ENCODE peak calls at places on chromosome 17, in nine cellular contexts. S is H54, E is A549, F is right lobe of liver, H is esophagus squamous epithelium, J is body of pancreas, K is heart left ventricle, Z is transverse colon, B is tibial nerve. M is an unnamed sample.

GRCh38 chr17:74610108-74610507 is 13.4 kb downstream of the CD300E start:
- DNase-seq in F (no peak), S (no peak), J (no peak), H (no peak), K (no peak), E (no peak), B (no peak), Z (no peak), M (no peak)

GRCh38 chr17:692116-692515 is 22.5 kb downstream of the VPS53 start:
- DNase-seq in E (no peak), H (no peak), F (no peak), K (no peak), Z (no peak), S (no peak), B (no peak), J (no peak), M (no peak)

GRCh38 chr17:50283246-50283645 is 9.0 kb downstream of the TMEM92 start:
- DNase-seq in Z (no peak), B (no peak), K (no peak), S (no peak), F (peak; percentile 17), J (no peak), E (no peak), H (no peak), M (no peak)

GRCh38 chr17:66426397-66427033 is 124.1 kb downstream of the PRKCA start:
- DNase-seq in K (no peak), B (no peak), J (no peak), Z (peak; percentile 26), S (no peak), H (no peak), F (no peak), E (no peak), M (no peak)

GRCh38 chr17:61574542-61575351 is 16.3 kb downstream of the NACA2 start:
- DNase-seq in E (peak; percentile 80), K (no peak), H (no peak), J (no peak), F (no peak), B (no peak), S (peak; percentile 16), Z (no peak), M (no peak)

GRCh38 chr17:62014526-62014925 is 50.6 kb downstream of the MED13 start:
- DNase-seq in S (no peak), H (no peak), F (no peak), J (no peak), E (no peak), K (no peak), B (no peak), Z (no peak), M (no peak)

GRCh38 chr17:70609566-70609965 is 440.2 kb downstream of the KCNJ2 start:
- DNase-seq in H (no peak), S (no peak), E (no peak), J (no peak), K (no peak), Z (no peak), F (no peak), B (no peak), M (no peak)

GRCh38 chr17:40265337-40265736 is 22.3 kb upstream of the CDC6 start:
- DNase-seq in H (no peak), K (no peak), Z (no peak), B (no peak), S (no peak), J (no peak), E (no peak), F (no peak), M (no peak)

GRCh38 chr17:50127661-50128361 is 2.1 kb downstream of the SAMD14 start:
- DNase-seq in J (no peak), F (no peak), S (no peak), Z (no peak), B (no peak), E (no peak), K (no peak), H (no peak), M (no peak)

GRCh38 chr17:34886831-34887230 is 74.4 kb downstream of the CCT6B start:
- DNase-seq in J (no peak), Z (no peak), E (no peak), B (no peak), F (no peak), K (no peak), S (no peak), H (no peak), M (no peak)

DNA sequence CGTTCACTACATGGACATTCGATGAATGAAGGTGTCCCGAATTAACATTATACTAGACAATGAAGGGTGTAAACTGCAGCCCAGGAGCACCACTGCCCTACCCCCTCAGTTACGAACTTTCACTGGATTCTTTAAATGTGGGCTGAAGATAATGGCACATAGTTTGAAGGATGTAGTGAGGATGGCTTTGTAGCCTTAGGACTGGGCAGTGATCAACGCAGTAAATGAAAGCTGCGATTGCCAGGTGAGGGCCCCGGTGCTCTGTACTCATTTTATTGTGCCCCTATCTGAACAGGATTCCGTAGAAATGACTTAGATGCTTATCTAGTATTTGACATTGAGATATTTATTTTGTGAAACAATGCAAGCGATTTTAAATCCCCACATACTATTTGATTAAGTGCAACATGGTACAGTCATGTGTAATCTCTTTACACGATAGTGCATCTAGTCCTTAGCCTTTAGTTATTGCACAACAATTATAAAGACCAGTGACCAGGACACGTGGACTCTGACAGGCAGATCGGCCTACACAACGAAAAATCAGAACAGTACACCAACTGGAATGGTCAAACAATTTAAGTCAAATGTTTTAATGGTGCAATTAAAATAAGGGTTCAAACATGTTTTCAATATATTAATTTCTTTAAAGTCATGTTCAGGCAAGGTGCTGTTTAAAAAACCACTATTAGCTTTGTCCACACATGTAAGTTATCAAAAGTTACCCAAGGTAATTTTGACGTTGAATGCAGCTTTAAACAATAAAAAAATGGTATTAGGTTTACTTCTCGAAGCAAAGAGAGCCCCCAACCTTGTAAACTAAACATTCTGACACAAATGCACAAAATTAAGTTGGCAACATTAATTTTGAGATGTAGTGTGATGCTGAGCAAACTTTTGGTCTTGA is 17.4 kb upstream of the ERN1 start:
- DNase-seq in Z (no peak), B (no peak), S (no peak), E (peak; percentile 44), F (no peak), J (peak; percentile 21), H (no peak), K (no peak), M (no peak)
- TF ChIP-seq POLR2A in Z (no peak), B (no peak), S (peak; percentile 62), E (peak; percentile 68), F (peak; percentile 27), J (peak; percentile 49), H (no peak), K (no peak), M (no peak)

GRCh38 chr17:81253358-81254131 is 14.4 kb downstream of the NDUFAF8 start:
- DNase-seq in F (no peak), J (peak; percentile 48), K (peak; percentile 52), H (no peak), B (peak; percentile 66), E (peak; percentile 62), Z (peak; percentile 40), S (no peak), M (peak; percentile 47)
- TF ChIP-seq POLR2A in F (no peak), J (no peak), K (no peak), H (no peak), B (no peak), E (no peak), Z (no peak), S (no peak), M (no peak)

GRCh38 chr17:44322236-44322895 is 2.3 kb downstream of the SLC25A39 start:
- DNase-seq in K (no peak), E (no peak), J (no peak), H (no peak), Z (no peak), S (no peak), F (no peak), B (no peak), M (no peak)

GRCh38 chr17:44324092-44324570 is 492 bp downstream of the SLC25A39 start:
- DNase-seq in E (no peak), F (no peak), S (no peak), H (no peak), B (no peak), K (no peak), J (no peak), Z (peak; percentile 35), M (no peak)

GRCh38 chr17:44326867-44327444 is 2.3 kb upstream of the SLC25A39 start:
- DNase-seq in B (peak; percentile 96), F (peak; percentile 97), S (peak; percentile 97), Z (peak; percentile 98), E (peak; percentile 99), K (peak; percentile 98), J (peak; percentile 96), H (peak; percentile 77), M (peak; percentile 96)

GRCh38 chr17:44323359-44324091 is 1.1 kb downstream of the SLC25A39 start:
- DNase-seq in H (no peak), E (no peak), K (no peak), F (no peak), Z (peak; percentile 38), B (no peak), J (no peak), S (no peak), M (no peak)

DNA sequence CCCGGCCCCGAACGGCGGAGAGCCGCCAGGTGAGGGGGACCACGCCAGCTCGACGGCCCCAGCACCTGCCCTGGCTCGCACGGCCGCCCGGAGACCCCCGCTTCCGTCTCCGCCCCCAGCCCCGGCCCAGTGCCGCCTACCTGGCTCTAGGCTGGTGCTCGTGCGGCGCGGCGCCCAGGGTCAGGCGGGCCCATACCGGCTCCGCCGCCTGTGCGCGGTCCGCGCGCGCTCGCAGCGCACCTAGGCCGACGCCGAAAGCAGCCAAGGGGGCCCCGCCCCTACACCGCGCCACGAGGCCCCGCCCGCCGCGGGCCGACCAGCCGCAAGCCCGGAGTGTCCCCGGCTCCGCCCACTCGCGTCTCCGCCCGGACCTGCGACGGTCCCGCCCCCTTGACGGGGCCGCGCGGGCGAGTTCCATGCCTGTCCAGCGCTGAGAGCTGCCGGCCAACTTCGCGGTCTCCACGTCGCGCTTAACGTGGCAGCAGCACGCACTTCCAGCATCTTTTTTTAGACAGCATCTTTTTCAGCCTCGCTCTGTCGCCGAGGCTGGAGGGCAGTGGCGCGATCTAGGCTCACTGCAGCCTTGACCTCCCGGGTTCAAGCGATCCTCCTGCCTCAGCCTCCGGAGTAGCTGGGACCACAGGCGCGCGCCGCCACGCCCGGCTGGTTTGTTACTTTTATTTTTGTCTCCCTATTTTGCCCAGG is at the start of gene SLC25A39:
- DNase-seq in H (peak; percentile 66), B (peak; percentile 87), E (peak; percentile 76), S (no peak), F (peak; percentile 96), J (peak; percentile 96), Z (peak; percentile 96), K (peak; percentile 97), M (peak; percentile 89)
- TF ChIP-seq POLR2A in H (no peak), B (peak; percentile 24), E (peak; percentile 67), S (peak; percentile 83), F (peak; percentile 84), J (peak; percentile 67), Z (peak; percentile 63), K (peak; percentile 81), M (peak; percentile 75)

DNA sequence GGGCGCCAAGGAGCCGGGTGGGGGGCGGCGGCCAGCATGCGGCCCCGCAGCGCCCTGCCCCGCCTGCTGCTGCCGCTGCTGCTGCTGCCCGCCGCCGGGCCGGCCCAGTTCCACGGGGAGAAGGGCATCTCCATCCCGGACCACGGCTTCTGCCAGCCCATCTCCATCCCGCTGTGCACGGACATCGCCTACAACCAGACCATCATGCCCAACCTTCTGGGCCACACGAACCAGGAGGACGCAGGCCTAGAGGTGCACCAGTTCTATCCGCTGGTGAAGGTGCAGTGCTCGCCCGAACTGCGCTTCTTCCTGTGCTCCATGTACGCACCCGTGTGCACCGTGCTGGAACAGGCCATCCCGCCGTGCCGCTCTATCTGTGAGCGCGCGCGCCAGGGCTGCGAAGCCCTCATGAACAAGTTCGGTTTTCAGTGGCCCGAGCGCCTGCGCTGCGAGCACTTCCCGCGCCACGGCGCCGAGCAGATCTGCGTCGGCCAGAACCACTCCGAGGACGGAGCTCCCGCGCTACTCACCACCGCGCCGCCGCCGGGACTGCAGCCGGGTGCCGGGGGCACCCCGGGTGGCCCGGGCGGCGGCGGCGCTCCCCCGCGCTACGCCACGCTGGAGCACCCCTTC is 485 bp downstream of the FZD2 start:
- DNase-seq in H (no peak), Z (peak; percentile 33), B (no peak), E (no peak), K (peak; percentile 47), S (no peak), J (peak; percentile 19), F (peak; percentile 38), M (peak; percentile 38)
- TF ChIP-seq POLR2A in H (no peak), Z (no peak), B (no peak), E (peak; percentile 17), K (no peak), S (peak; percentile 26), J (no peak), F (no peak), M (no peak)

M was measured in Peyer's patch.